ENCODE peak calls at places on chromosomes 3 and 15, in ten cellular contexts. One of them, this sample, is unnamed. For H3K36me3, the result is how much of the 10 kb centered on the place peaks cover.

GRCh38 chr3:154184582-154184981 is 63.4 kb downstream of the ARHGEF26 start:
- DNase-seq in K562: no peak
- DNase-seq in mammary epithelial cell: no peak
- DNase-seq in tibial nerve: no peak
- DNase-seq in CD8-positive, alpha-beta T cell: no peak
- DNase-seq in stomach: no peak
- DNase-seq in gastrocnemius medialis: no peak
- DNase-seq in thoracic aorta: no peak
- DNase-seq in IMR-90: no peak
- DNase-seq in brain microvascular endothelial cell: no peak
- DNase-seq in this sample: no peak

GRCh38 chr3:11248596-11248995 is 23.6 kb upstream of the ATG7 start:
- DNase-seq in K562: no peak
- DNase-seq in mammary epithelial cell: no peak
- DNase-seq in tibial nerve: no peak
- DNase-seq in CD8-positive, alpha-beta T cell: no peak
- DNase-seq in stomach: no peak
- DNase-seq in gastrocnemius medialis: no peak
- DNase-seq in thoracic aorta: no peak
- DNase-seq in IMR-90: peak
- DNase-seq in brain microvascular endothelial cell: peak
- DNase-seq in this sample: no peak

GRCh38 chr3:155748611-155749365 is 3.9 kb upstream of the PLCH1 start:
- DNase-seq in K562: no peak
- DNase-seq in mammary epithelial cell: no peak
- DNase-seq in tibial nerve: no peak
- DNase-seq in CD8-positive, alpha-beta T cell: no peak
- DNase-seq in stomach: no peak
- DNase-seq in gastrocnemius medialis: no peak
- DNase-seq in thoracic aorta: no peak
- DNase-seq in IMR-90: no peak
- DNase-seq in brain microvascular endothelial cell: no peak
- DNase-seq in this sample: no peak

GRCh38 chr3:187165144-187165543 is 25.8 kb upstream of the RPL39L start:
- DNase-seq in K562: peak
- DNase-seq in mammary epithelial cell: peak
- DNase-seq in tibial nerve: peak
- DNase-seq in CD8-positive, alpha-beta T cell: peak
- DNase-seq in stomach: no peak
- DNase-seq in gastrocnemius medialis: no peak
- DNase-seq in thoracic aorta: no peak
- DNase-seq in IMR-90: peak
- DNase-seq in brain microvascular endothelial cell: peak
- DNase-seq in this sample: peak

GRCh38 chr3:7382293-7383033 is 521.5 kb downstream of the GRM7 start:
- DNase-seq in K562: no peak
- DNase-seq in mammary epithelial cell: peak
- DNase-seq in tibial nerve: no peak
- DNase-seq in CD8-positive, alpha-beta T cell: no peak
- DNase-seq in stomach: no peak
- DNase-seq in gastrocnemius medialis: no peak
- DNase-seq in thoracic aorta: no peak
- DNase-seq in IMR-90: no peak
- DNase-seq in brain microvascular endothelial cell: no peak
- DNase-seq in this sample: no peak

GRCh38 chr3:39962566-39962965 is 153.2 kb downstream of the MYRIP start:
- DNase-seq in K562: no peak
- DNase-seq in mammary epithelial cell: no peak
- DNase-seq in tibial nerve: peak
- DNase-seq in CD8-positive, alpha-beta T cell: no peak
- DNase-seq in stomach: no peak
- DNase-seq in gastrocnemius medialis: no peak
- DNase-seq in thoracic aorta: no peak
- DNase-seq in IMR-90: no peak
- DNase-seq in brain microvascular endothelial cell: no peak
- DNase-seq in this sample: no peak

GRCh38 chr15:70451861-70452653 is 311.3 kb downstream of the UACA start:
- DNase-seq in K562: peak
- DNase-seq in mammary epithelial cell: no peak
- DNase-seq in tibial nerve: no peak
- DNase-seq in CD8-positive, alpha-beta T cell: peak
- DNase-seq in stomach: peak
- DNase-seq in gastrocnemius medialis: no peak
- DNase-seq in thoracic aorta: no peak
- DNase-seq in IMR-90: no peak
- DNase-seq in brain microvascular endothelial cell: no peak
- DNase-seq in this sample: peak

GRCh38 chr15:27587810-27588209 is 511.3 kb downstream of the OCA2 start:
- DNase-seq in K562: peak
- DNase-seq in mammary epithelial cell: no peak
- DNase-seq in tibial nerve: no peak
- DNase-seq in CD8-positive, alpha-beta T cell: no peak
- DNase-seq in stomach: no peak
- DNase-seq in gastrocnemius medialis: no peak
- DNase-seq in thoracic aorta: no peak
- DNase-seq in IMR-90: no peak
- DNase-seq in brain microvascular endothelial cell: no peak
- DNase-seq in this sample: peak

GRCh38 chr3:105387122-105387751 is 20.5 kb downstream of the ALCAM start:
- DNase-seq in K562: no peak
- DNase-seq in mammary epithelial cell: peak
- DNase-seq in tibial nerve: no peak
- DNase-seq in CD8-positive, alpha-beta T cell: no peak
- DNase-seq in stomach: no peak
- DNase-seq in gastrocnemius medialis: no peak
- DNase-seq in thoracic aorta: no peak
- DNase-seq in IMR-90: peak
- DNase-seq in brain microvascular endothelial cell: no peak
- DNase-seq in this sample: no peak

GRCh38 chr3:171712168-171712938 is 97.9 kb downstream of the PLD1 start:
- DNase-seq in K562: no peak
- DNase-seq in mammary epithelial cell: peak
- DNase-seq in tibial nerve: no peak
- DNase-seq in CD8-positive, alpha-beta T cell: no peak
- DNase-seq in stomach: no peak
- DNase-seq in gastrocnemius medialis: no peak
- DNase-seq in thoracic aorta: no peak
- DNase-seq in IMR-90: peak
- DNase-seq in brain microvascular endothelial cell: peak
- DNase-seq in this sample: no peak

GRCh38 chr3:132198601-132199000 is 118.6 kb upstream of the ACP3 start:
- DNase-seq in K562: no peak
- DNase-seq in mammary epithelial cell: peak
- DNase-seq in tibial nerve: no peak
- DNase-seq in CD8-positive, alpha-beta T cell: no peak
- DNase-seq in stomach: no peak
- DNase-seq in gastrocnemius medialis: no peak
- DNase-seq in thoracic aorta: no peak
- DNase-seq in IMR-90: no peak
- DNase-seq in brain microvascular endothelial cell: no peak
- DNase-seq in this sample: no peak

GRCh38 chr3:40317061-40317676 is 7.7 kb downstream of the EIF1B start:
- DNase-seq in K562: peak
- DNase-seq in mammary epithelial cell: peak
- DNase-seq in tibial nerve: peak
- DNase-seq in CD8-positive, alpha-beta T cell: peak
- DNase-seq in stomach: no peak
- DNase-seq in gastrocnemius medialis: no peak
- DNase-seq in thoracic aorta: no peak
- DNase-seq in IMR-90: peak
- DNase-seq in brain microvascular endothelial cell: peak
- DNase-seq in this sample: peak

GRCh38 chr3:79766474-79767193 is 1.2 kb downstream of the ROBO1 start:
- DNase-seq in K562: no peak
- DNase-seq in mammary epithelial cell: no peak
- DNase-seq in tibial nerve: no peak
- DNase-seq in CD8-positive, alpha-beta T cell: no peak
- DNase-seq in stomach: no peak
- DNase-seq in gastrocnemius medialis: no peak
- DNase-seq in thoracic aorta: no peak
- DNase-seq in IMR-90: no peak
- DNase-seq in brain microvascular endothelial cell: peak
- DNase-seq in this sample: peak

GRCh38 chr3:53970656-53971055 is 79.0 kb upstream of the SELENOK start:
- DNase-seq in K562: no peak
- DNase-seq in mammary epithelial cell: peak
- DNase-seq in tibial nerve: no peak
- DNase-seq in CD8-positive, alpha-beta T cell: no peak
- DNase-seq in stomach: no peak
- DNase-seq in gastrocnemius medialis: no peak
- DNase-seq in thoracic aorta: no peak
- DNase-seq in IMR-90: no peak
- DNase-seq in brain microvascular endothelial cell: no peak
- DNase-seq in this sample: peak

GRCh38 chr3:127304121-127304744 is 16.4 kb upstream of the PRR20G start:
- DNase-seq in K562: peak
- DNase-seq in mammary epithelial cell: peak
- DNase-seq in tibial nerve: no peak
- DNase-seq in CD8-positive, alpha-beta T cell: no peak
- DNase-seq in stomach: peak
- DNase-seq in gastrocnemius medialis: no peak
- DNase-seq in thoracic aorta: no peak
- DNase-seq in IMR-90: no peak
- DNase-seq in brain microvascular endothelial cell: no peak
- DNase-seq in this sample: peak

GRCh38 chr3:159726231-159726964 is 262.2 kb upstream of the IL12A start:
- DNase-seq in K562: no peak
- DNase-seq in mammary epithelial cell: peak
- DNase-seq in tibial nerve: no peak
- DNase-seq in CD8-positive, alpha-beta T cell: no peak
- DNase-seq in stomach: no peak
- DNase-seq in gastrocnemius medialis: no peak
- DNase-seq in thoracic aorta: no peak
- DNase-seq in IMR-90: peak
- DNase-seq in brain microvascular endothelial cell: peak
- DNase-seq in this sample: no peak
- H3K36me3 ChIP-seq in K562: under half
- H3K36me3 ChIP-seq in mammary epithelial cell: under half
- H3K36me3 ChIP-seq in tibial nerve: under half
- H3K36me3 ChIP-seq in CD8-positive, alpha-beta T cell: under half
- H3K36me3 ChIP-seq in stomach: under half
- H3K36me3 ChIP-seq in gastrocnemius medialis: under half
- H3K36me3 ChIP-seq in thoracic aorta: under half
- H3K36me3 ChIP-seq in IMR-90: under half
- H3K36me3 ChIP-seq in brain microvascular endothelial cell: under half
- H3K36me3 ChIP-seq in this sample: under half

GRCh38 chr15:64193971-64194370 is 31.1 kb upstream of the PPIB start:
- DNase-seq in K562: no peak
- DNase-seq in mammary epithelial cell: no peak
- DNase-seq in tibial nerve: no peak
- DNase-seq in CD8-positive, alpha-beta T cell: no peak
- DNase-seq in stomach: no peak
- DNase-seq in gastrocnemius medialis: no peak
- DNase-seq in thoracic aorta: no peak
- DNase-seq in IMR-90: no peak
- DNase-seq in brain microvascular endothelial cell: no peak
- DNase-seq in this sample: peak
- TF ChIP-seq CTCF in K562: no peak
- TF ChIP-seq CTCF in mammary epithelial cell: no peak
- TF ChIP-seq CTCF in tibial nerve: no peak
- TF ChIP-seq CTCF in CD8-positive, alpha-beta T cell: no peak
- TF ChIP-seq CTCF in stomach: no peak
- TF ChIP-seq CTCF in gastrocnemius medialis: no peak
- TF ChIP-seq CTCF in thoracic aorta: no peak
- TF ChIP-seq CTCF in IMR-90: no peak
- TF ChIP-seq CTCF in brain microvascular endothelial cell: no peak
- TF ChIP-seq CTCF in this sample: no peak

GRCh38 chr15:58554758-58555157 is 123.0 kb downstream of the LIPC start:
- DNase-seq in K562: no peak
- DNase-seq in mammary epithelial cell: no peak
- DNase-seq in tibial nerve: no peak
- DNase-seq in CD8-positive, alpha-beta T cell: no peak
- DNase-seq in stomach: no peak
- DNase-seq in gastrocnemius medialis: no peak
- DNase-seq in thoracic aorta: no peak
- DNase-seq in IMR-90: no peak
- DNase-seq in brain microvascular endothelial cell: no peak
- DNase-seq in this sample: no peak

GRCh38 chr15:58556028-58556361 is 124.2 kb downstream of the LIPC start:
- DNase-seq in K562: no peak
- DNase-seq in mammary epithelial cell: no peak
- DNase-seq in tibial nerve: no peak
- DNase-seq in CD8-positive, alpha-beta T cell: no peak
- DNase-seq in stomach: no peak
- DNase-seq in gastrocnemius medialis: no peak
- DNase-seq in thoracic aorta: no peak
- DNase-seq in IMR-90: no peak
- DNase-seq in brain microvascular endothelial cell: no peak
- DNase-seq in this sample: no peak

GRCh38 chr15:58556541-58556940 is 124.8 kb downstream of the LIPC start:
- DNase-seq in K562: no peak
- DNase-seq in mammary epithelial cell: no peak
- DNase-seq in tibial nerve: no peak
- DNase-seq in CD8-positive, alpha-beta T cell: no peak
- DNase-seq in stomach: no peak
- DNase-seq in gastrocnemius medialis: no peak
- DNase-seq in thoracic aorta: no peak
- DNase-seq in IMR-90: no peak
- DNase-seq in brain microvascular endothelial cell: no peak
- DNase-seq in this sample: no peak

GRCh38 chr15:58553365-58553918 is 121.7 kb downstream of the LIPC start:
- DNase-seq in K562: no peak
- DNase-seq in mammary epithelial cell: no peak
- DNase-seq in tibial nerve: no peak
- DNase-seq in CD8-positive, alpha-beta T cell: no peak
- DNase-seq in stomach: no peak
- DNase-seq in gastrocnemius medialis: no peak
- DNase-seq in thoracic aorta: no peak
- DNase-seq in IMR-90: no peak
- DNase-seq in brain microvascular endothelial cell: no peak
- DNase-seq in this sample: no peak

GRCh38 chr15:58555168-58556027 is 123.6 kb downstream of the LIPC start:
- DNase-seq in K562: peak
- DNase-seq in mammary epithelial cell: no peak
- DNase-seq in tibial nerve: no peak
- DNase-seq in CD8-positive, alpha-beta T cell: no peak
- DNase-seq in stomach: no peak
- DNase-seq in gastrocnemius medialis: no peak
- DNase-seq in thoracic aorta: no peak
- DNase-seq in IMR-90: no peak
- DNase-seq in brain microvascular endothelial cell: no peak
- DNase-seq in this sample: peak
- H3K27ac ChIP-seq in K562: no peak
- H3K27ac ChIP-seq in mammary epithelial cell: no peak
- H3K27ac ChIP-seq in tibial nerve: peak
- H3K27ac ChIP-seq in CD8-positive, alpha-beta T cell: no peak
- H3K27ac ChIP-seq in stomach: no peak
- H3K27ac ChIP-seq in gastrocnemius medialis: no peak
- H3K27ac ChIP-seq in thoracic aorta: no peak
- H3K27ac ChIP-seq in IMR-90: no peak
- H3K27ac ChIP-seq in brain microvascular endothelial cell: no peak
- H3K27ac ChIP-seq in this sample: no peak

DNA sequence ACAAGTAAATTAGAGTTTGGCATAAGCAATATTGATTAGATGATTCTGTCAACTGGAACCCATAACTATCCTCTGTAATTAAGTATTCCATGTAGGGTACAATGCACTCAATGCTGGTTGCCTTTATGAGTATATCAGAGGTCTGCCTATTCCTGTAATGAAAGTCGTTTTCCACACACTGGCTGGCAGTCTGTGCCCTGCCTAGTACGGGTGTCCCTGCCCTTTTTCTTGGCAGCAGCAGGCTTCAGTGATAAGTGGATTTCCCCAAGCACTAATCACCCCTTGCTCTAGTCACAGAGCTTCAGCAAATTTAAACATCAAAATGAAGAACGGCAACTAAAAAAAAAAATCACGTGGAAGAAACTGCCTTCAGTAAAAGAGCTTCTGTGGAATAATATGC is 294.8 kb upstream of the STT3B start:
- DNase-seq in K562: no peak
- DNase-seq in mammary epithelial cell: no peak
- DNase-seq in tibial nerve: no peak
- DNase-seq in CD8-positive, alpha-beta T cell: no peak
- DNase-seq in stomach: no peak
- DNase-seq in gastrocnemius medialis: no peak
- DNase-seq in thoracic aorta: no peak
- DNase-seq in IMR-90: no peak
- DNase-seq in brain microvascular endothelial cell: no peak
- DNase-seq in this sample: no peak
- H3K36me3 ChIP-seq in K562: under half
- H3K36me3 ChIP-seq in mammary epithelial cell: under half
- H3K36me3 ChIP-seq in tibial nerve: under half
- H3K36me3 ChIP-seq in CD8-positive, alpha-beta T cell: under half
- H3K36me3 ChIP-seq in stomach: under half
- H3K36me3 ChIP-seq in gastrocnemius medialis: under half
- H3K36me3 ChIP-seq in thoracic aorta: under half
- H3K36me3 ChIP-seq in IMR-90: under half
- H3K36me3 ChIP-seq in brain microvascular endothelial cell: under half
- H3K36me3 ChIP-seq in this sample: under half